ENCODE peak calls at places on chromosomes 4 and X, in seven cellular contexts. L, N, A, V, S, K and E are unnamed samples.
A peak's percentile ranks its signal among the peaks of the same experiment; 100 is the strongest.

GRCh38 chrX:111376897-111377601 is 34.9 kb downstream of the DCX start:
- DNase-seq in L (no peak), N (no peak), A (no peak), V (no peak), S (no peak), K (no peak), E (no peak)

GRCh38 chr4:40548256-40548655 is 81.4 kb downstream of the RBM47 start:
- DNase-seq in L (no peak), N (no peak), A (no peak), V (no peak), S (no peak), K (no peak), E (no peak)

GRCh38 chrX:63740382-63740781 is 44.6 kb downstream of the ARHGEF9 start:
- DNase-seq in L (no peak), N (no peak), A (no peak), V (no peak), S (no peak), K (no peak), E (no peak)

GRCh38 chrX:57906790-57907189 is 3.5 kb downstream of the ZXDA start:
- DNase-seq in L (no peak), N (no peak), A (no peak), V (no peak), S (no peak), K (no peak), E (no peak)

GRCh38 chr4:127856485-127857447 is 23.9 kb upstream of the PLK4 start:
- DNase-seq in L (no peak), N (no peak), A (no peak), V (no peak), S (peak; percentile 60), K (no peak), E (peak; percentile 56)

GRCh38 chrX:151715735-151716134 is at the start of gene FATE1:
- DNase-seq in L (no peak), N (no peak), A (no peak), V (no peak), S (no peak), K (no peak), E (no peak)

GRCh38 chrX:119363391-119363790 is 35.7 kb upstream of the SLC25A43 start:
- DNase-seq in L (no peak), N (no peak), A (no peak), V (no peak), S (no peak), K (no peak), E (no peak)

GRCh38 chrX:149124526-149125108 is 380.5 kb downstream of the IDS start:
- DNase-seq in L (no peak), N (no peak), A (no peak), V (no peak), S (no peak), K (no peak), E (no peak)

GRCh38 chr4:144701683-144702233 is 55.8 kb downstream of the HHIP start:
- DNase-seq in L (no peak), N (no peak), A (no peak), V (no peak), S (no peak), K (no peak), E (no peak)

GRCh38 chr4:3465698-3466671 is 2.9 kb downstream of the DOK7 start:
- DNase-seq in L (no peak), N (no peak), A (no peak), V (peak; percentile 52), S (no peak), K (peak; percentile 31), E (no peak)

GRCh38 chr4:148166132-148166531 is 276.1 kb downstream of the NR3C2 start:
- DNase-seq in L (no peak), N (no peak), A (no peak), V (no peak), S (no peak), K (no peak), E (no peak)

GRCh38 chr4:70608324-70608723 is 16.3 kb downstream of the AMBN start:
- DNase-seq in L (no peak), N (no peak), A (no peak), V (no peak), S (no peak), K (no peak), E (no peak)

GRCh38 chr4:151866266-151866918 is 105.6 kb upstream of the GATB start:
- DNase-seq in L (no peak), N (no peak), A (no peak), V (no peak), S (no peak), K (no peak), E (no peak)

GRCh38 chrX:100649550-100650356 is 5.8 kb downstream of the SRPX2 start:
- DNase-seq in L (no peak), N (no peak), A (no peak), V (no peak), S (no peak), K (peak; percentile 90), E (no peak)

GRCh38 chrX:82813671-82814078 is 694.4 kb upstream of the POU3F4 start:
- DNase-seq in L (no peak), N (peak; percentile 0), A (peak; percentile 80), V (no peak), S (no peak), K (no peak), E (no peak)

GRCh38 chrX:17869580-17869979 is 8.5 kb upstream of the RAI2 start:
- DNase-seq in L (no peak), N (no peak), A (no peak), V (no peak), S (no peak), K (no peak), E (no peak)

GRCh38 chr4:159197260-159197884 is 94.5 kb downstream of the RAPGEF2 start:
- DNase-seq in L (no peak), N (no peak), A (no peak), V (no peak), S (no peak), K (no peak), E (no peak)

GRCh38 chr4:110675406-110675805 is 52.5 kb upstream of the PITX2 start:
- DNase-seq in L (no peak), N (no peak), A (no peak), V (no peak), S (no peak), K (no peak), E (no peak)

GRCh38 chrX:120560405-120560841 is 339 bp downstream of the CUL4B start:
- DNase-seq in L (no peak), N (no peak), A (no peak), V (no peak), S (no peak), K (peak; percentile 32), E (no peak)

GRCh38 chr4:11585506-11585905 is 156.8 kb upstream of the HS3ST1 start:
- DNase-seq in L (no peak), N (no peak), A (peak; percentile 34), V (no peak), S (no peak), K (no peak), E (peak; percentile 42)

GRCh38 chr4:10178763-10179162 is 62.2 kb upstream of the WDR1 start:
- DNase-seq in L (no peak), N (no peak), A (no peak), V (no peak), S (no peak), K (no peak), E (no peak)

GRCh38 chrX:2640436-2641150 is 50.5 kb upstream of the CD99 start:
- DNase-seq in L (no peak), N (no peak), A (no peak), V (no peak), S (no peak), K (no peak), E (no peak)
- TF ChIP-seq JUND in L (no peak), N (no peak), A (no peak), V (no peak), S (no peak), K (no peak), E (no peak)

GRCh38 chr4:1508161-1509160 is 102.2 kb upstream of the NKX1-1 start:
- DNase-seq in L (peak; percentile 19), N (no peak), A (no peak), V (no peak), S (no peak), K (no peak), E (no peak)

GRCh38 chr4:1506956-1507721 is 100.9 kb upstream of the NKX1-1 start:
- DNase-seq in L (peak; percentile 4), N (no peak), A (no peak), V (no peak), S (no peak), K (no peak), E (no peak)

GRCh38 chr4:1503583-1504471 is 97.6 kb upstream of the NKX1-1 start:
- DNase-seq in L (peak; percentile 57), N (no peak), A (no peak), V (peak; percentile 59), S (no peak), K (no peak), E (no peak)

GRCh38 chr4:1504786-1505500 is 98.7 kb upstream of the NKX1-1 start:
- DNase-seq in L (peak; percentile 17), N (no peak), A (no peak), V (no peak), S (no peak), K (no peak), E (no peak)

GRCh38 chr4:1505511-1506451 is 99.5 kb upstream of the NKX1-1 start:
- DNase-seq in L (peak; percentile 25), N (no peak), A (no peak), V (no peak), S (no peak), K (no peak), E (no peak)
- TF ChIP-seq JUND in L (no peak), N (no peak), A (no peak), V (no peak), S (no peak), K (no peak), E (no peak)

GRCh38 chr4:142383354-142383753 is 462.7 kb downstream of the INPP4B start:
- DNase-seq in L (no peak), N (no peak), A (no peak), V (no peak), S (no peak), K (no peak), E (no peak)

GRCh38 chr4:142379277-142380051 is 466.6 kb downstream of the INPP4B start:
- DNase-seq in L (no peak), N (no peak), A (peak; percentile 62), V (no peak), S (no peak), K (no peak), E (peak; percentile 56)

GRCh38 chr4:142386450-142386849 is 459.7 kb downstream of the INPP4B start:
- DNase-seq in L (no peak), N (no peak), A (no peak), V (no peak), S (no peak), K (no peak), E (no peak)

GRCh38 chr4:142380052-142380598 is 466.0 kb downstream of the INPP4B start:
- DNase-seq in L (no peak), N (no peak), A (no peak), V (no peak), S (no peak), K (no peak), E (no peak)

GRCh38 chr4:142383800-142384470 is 462.2 kb downstream of the INPP4B start:
- DNase-seq in L (no peak), N (no peak), A (no peak), V (no peak), S (no peak), K (no peak), E (no peak)
- TF ChIP-seq JUND in L (no peak), N (no peak), A (no peak), V (no peak), S (no peak), K (no peak), E (no peak)

DNA sequence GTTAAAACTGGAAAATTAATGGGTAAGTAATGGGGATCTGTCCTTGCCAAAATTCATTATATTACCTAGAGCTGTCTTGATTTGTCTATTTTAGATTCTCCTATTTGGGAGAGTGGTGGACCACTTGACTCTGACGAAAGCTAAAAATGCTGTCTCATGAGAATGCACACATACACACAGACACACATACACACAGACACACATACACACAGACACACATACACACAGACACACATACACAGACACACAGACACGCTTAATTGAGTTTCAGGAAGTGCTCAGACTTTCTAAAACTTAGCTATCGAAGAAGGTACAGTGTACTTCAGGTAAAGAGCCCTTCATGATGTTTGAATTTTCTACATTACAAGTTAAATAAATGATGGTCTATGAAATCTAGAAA is 279.5 kb downstream of the ANKRD50 start:
- DNase-seq in L (no peak), N (no peak), A (no peak), V (no peak), S (no peak), K (no peak), E (no peak)
- TF ChIP-seq JUND in L (no peak), N (no peak), A (no peak), V (no peak), S (no peak), K (no peak), E (no peak)